ENCODE peak calls at places on chromosome 14, in nine cellular contexts. U is fibroblast of pulmonary artery; M is CD4-positive, alpha-beta T cell; S is endothelial cell; Y is mesothelial cell of epicardium; L is lung; W is cardiac fibroblast; D is GM12865; G is transverse colon. Q is an unnamed sample.

GRCh38 chr14:87522575-87522974 is 470.4 kb downstream of the GALC start:
- DNase-seq in L (no peak), D (no peak), Y (no peak), M (no peak), S (no peak), G (no peak), U (no peak), W (no peak), Q (no peak)

GRCh38 chr14:65949711-65950516 is 536.3 kb upstream of the CCDC196 start:
- DNase-seq in D (peak), S (no peak), U (peak), M (peak), Y (no peak), L (peak), G (peak), W (peak), Q (peak)

GRCh38 chr14:73763396-73763795 is 49.2 kb upstream of the PNMA1 start:
- DNase-seq in Y (no peak), D (no peak), L (no peak), M (no peak), S (no peak), W (no peak), U (no peak), G (peak), Q (no peak)

GRCh38 chr14:55858604-55859003 is 259.6 kb upstream of the PELI2 start:
- DNase-seq in S (no peak), M (no peak), D (no peak), W (no peak), L (no peak), U (no peak), Y (no peak), G (no peak), Q (no peak)

GRCh38 chr14:66910306-66910705 is 278.9 kb upstream of the GARIN2 start:
- DNase-seq in L (no peak), S (no peak), D (no peak), M (no peak), U (no peak), G (no peak), W (peak), Y (no peak), Q (peak)

GRCh38 chr14:96586921-96587822 is 85.0 kb downstream of the PAPOLA start:
- DNase-seq in G (no peak), D (no peak), W (no peak), M (no peak), S (no peak), U (no peak), Y (no peak), L (no peak), Q (no peak)

GRCh38 chr14:69268223-69268622 is 8.3 kb downstream of the GALNT16 start:
- DNase-seq in U (peak), D (no peak), G (no peak), L (no peak), S (no peak), W (peak), Y (no peak), M (no peak), Q (peak)

GRCh38 chr14:99687284-99688209 is 3.4 kb downstream of the CYP46A1 start:
- DNase-seq in M (no peak), U (no peak), Y (peak), D (peak), S (peak), W (no peak), L (no peak), G (no peak), Q (no peak)

GRCh38 chr14:59358105-59358504 is 107.1 kb downstream of the GPR135 start:
- DNase-seq in L (peak), S (no peak), D (no peak), M (no peak), Y (no peak), G (no peak), U (peak), W (peak), Q (peak)

GRCh38 chr14:96203635-96204034 is 1.0 kb upstream of the BDKRB2 start:
- DNase-seq in L (no peak), W (no peak), U (no peak), G (no peak), M (no peak), S (no peak), Y (no peak), D (no peak), Q (no peak)

GRCh38 chr14:92969470-92970232 is 46.7 kb downstream of the CHGA start:
- DNase-seq in M (no peak), Y (no peak), W (no peak), D (no peak), L (no peak), S (no peak), G (no peak), U (no peak), Q (no peak)

GRCh38 chr14:63949696-63950095 is 96.9 kb downstream of the SYNE2 start:
- DNase-seq in S (no peak), Y (no peak), L (no peak), U (peak), G (no peak), M (no peak), D (no peak), W (peak), Q (peak)

GRCh38 chr14:51439896-51440295 is 199.8 kb downstream of the TMX1 start:
- DNase-seq in D (no peak), Y (no peak), G (no peak), S (no peak), M (no peak), W (no peak), U (no peak), L (no peak), Q (no peak)

GRCh38 chr14:38837333-38838048 is 265.5 kb downstream of the SEC23A start:
- DNase-seq in Y (no peak), G (peak), S (no peak), M (no peak), L (no peak), U (no peak), D (no peak), W (no peak), Q (no peak)

GRCh38 chr14:103626150-103626850 is 2.7 kb upstream of the KLC1 start:
- DNase-seq in G (peak), L (no peak), U (no peak), Y (no peak), S (no peak), M (no peak), D (no peak), W (no peak), Q (no peak)

GRCh38 chr14:34283590-34283989 is 178.4 kb downstream of the SPTSSA start:
- DNase-seq in W (no peak), S (no peak), D (no peak), G (no peak), U (no peak), M (no peak), Y (no peak), L (no peak), Q (no peak)

GRCh38 chr14:65334765-65335411 is 77.6 kb upstream of the FUT8 start:
- DNase-seq in Y (no peak), L (no peak), W (no peak), G (peak), U (no peak), M (no peak), D (no peak), S (no peak), Q (no peak)

DNA sequence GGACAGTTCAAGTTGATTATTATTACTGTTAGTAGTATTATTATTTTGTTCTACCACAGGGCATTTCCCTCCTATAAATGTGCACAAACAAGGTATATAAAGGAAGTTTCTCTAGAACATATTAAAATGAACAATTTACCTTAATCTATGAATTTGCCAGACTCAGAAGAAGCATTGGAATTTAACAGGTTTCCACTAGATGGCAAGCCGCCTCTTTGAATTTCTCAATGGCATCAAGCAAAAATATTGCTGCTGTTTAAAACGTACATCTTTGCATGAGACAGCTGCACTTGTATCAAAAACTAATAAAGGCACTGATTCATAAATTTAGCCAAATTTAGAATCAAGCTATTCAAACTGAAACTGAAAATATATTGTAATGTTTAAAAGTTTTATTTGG is 34.6 kb upstream of the MIS18BP1 start:
- DNase-seq in M (no peak), W (no peak), Y (no peak), S (no peak), D (no peak), U (no peak), L (no peak), G (no peak), Q (no peak)
- TF ChIP-seq CTCF in M (no peak), W (no peak), Y (no peak), S (no peak), D (no peak), U (no peak), L (no peak), G (no peak), Q (no peak)

DNA sequence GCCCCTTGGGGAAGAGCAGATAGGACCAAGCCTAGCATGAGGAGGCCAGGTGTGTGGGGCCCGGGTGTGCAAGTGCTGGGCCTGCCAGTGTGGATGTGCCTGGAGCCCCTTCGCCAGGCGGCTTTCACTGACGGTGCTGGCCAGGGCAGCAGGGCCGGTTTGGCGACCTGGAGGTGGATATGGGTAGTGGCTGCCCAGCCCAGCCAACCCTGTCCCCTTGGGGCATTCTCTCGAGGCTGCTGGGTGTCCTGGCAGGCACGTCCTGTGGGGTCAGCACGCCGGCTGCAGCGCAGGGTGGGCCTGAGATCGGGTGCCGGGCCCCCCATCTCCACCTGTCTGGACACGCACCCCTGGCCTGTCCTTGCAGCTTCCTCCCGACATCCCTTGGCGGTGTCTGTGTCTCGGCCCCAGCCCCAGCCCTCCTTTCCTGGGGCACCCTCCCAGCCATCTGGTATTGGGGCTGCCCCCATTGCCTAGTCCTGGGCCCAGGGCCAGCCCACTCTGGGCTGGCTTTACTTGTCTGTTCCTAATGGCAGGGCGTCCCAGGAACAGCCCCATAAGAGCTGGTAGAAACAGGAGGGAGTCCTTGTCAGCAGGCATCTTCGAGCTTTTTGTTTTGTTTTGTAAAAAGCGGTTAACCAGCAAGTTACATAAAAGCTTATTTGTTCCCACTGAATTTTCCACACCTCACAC is 7.2 kb upstream of the CRIP2 start:
- DNase-seq in S (no peak), U (no peak), Y (no peak), L (no peak), W (no peak), G (no peak), M (no peak), D (no peak), Q (no peak)
- TF ChIP-seq CTCF in S (no peak), U (no peak), Y (no peak), L (no peak), W (no peak), G (no peak), M (no peak), D (no peak), Q (no peak)

DNA sequence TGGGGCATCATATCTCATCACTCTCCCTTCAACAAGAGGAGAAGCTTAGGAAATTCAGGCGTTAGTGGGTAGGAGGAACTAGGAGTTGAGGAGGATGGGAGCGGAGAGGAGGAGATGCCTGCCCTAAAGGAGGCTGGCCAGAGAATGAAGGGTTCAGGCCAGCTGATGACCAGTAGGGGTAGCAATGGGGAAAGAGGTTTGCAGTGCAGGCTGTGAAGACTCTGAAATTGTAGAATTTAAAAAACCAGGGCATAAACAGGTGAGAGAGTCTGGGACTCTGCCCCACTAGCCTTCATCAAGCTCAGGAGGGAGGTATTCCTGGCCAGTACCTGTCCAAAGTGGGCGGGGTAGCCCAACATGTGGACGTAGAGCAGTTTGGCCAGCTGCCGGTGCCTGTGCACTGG is 807 bp downstream of the AP1G2 start:
- DNase-seq in S (no peak), W (peak), U (peak), G (no peak), D (no peak), L (no peak), M (no peak), Y (no peak), Q (peak)
- TF ChIP-seq CTCF in S (no peak), W (peak), U (peak), G (no peak), D (no peak), L (no peak), M (no peak), Y (no peak), Q (peak)

GRCh38 chr14:25039933-25040332 is 10.0 kb downstream of the STXBP6 start:
- DNase-seq in L (no peak), Y (no peak), D (no peak), W (no peak), U (no peak), S (no peak), M (no peak), G (no peak), Q (no peak)

GRCh38 chr14:25044299-25044698 is 5.6 kb downstream of the STXBP6 start:
- DNase-seq in Y (no peak), W (no peak), M (no peak), S (no peak), U (no peak), G (no peak), D (no peak), L (no peak), Q (no peak)

GRCh38 chr14:25041898-25042297 is 8.0 kb downstream of the STXBP6 start:
- DNase-seq in L (no peak), D (no peak), S (no peak), Y (no peak), W (no peak), G (no peak), M (no peak), U (no peak), Q (no peak)

GRCh38 chr14:25041484-25041883 is 8.5 kb downstream of the STXBP6 start:
- DNase-seq in D (no peak), L (no peak), G (no peak), M (no peak), S (no peak), W (no peak), U (no peak), Y (no peak), Q (no peak)

DNA sequence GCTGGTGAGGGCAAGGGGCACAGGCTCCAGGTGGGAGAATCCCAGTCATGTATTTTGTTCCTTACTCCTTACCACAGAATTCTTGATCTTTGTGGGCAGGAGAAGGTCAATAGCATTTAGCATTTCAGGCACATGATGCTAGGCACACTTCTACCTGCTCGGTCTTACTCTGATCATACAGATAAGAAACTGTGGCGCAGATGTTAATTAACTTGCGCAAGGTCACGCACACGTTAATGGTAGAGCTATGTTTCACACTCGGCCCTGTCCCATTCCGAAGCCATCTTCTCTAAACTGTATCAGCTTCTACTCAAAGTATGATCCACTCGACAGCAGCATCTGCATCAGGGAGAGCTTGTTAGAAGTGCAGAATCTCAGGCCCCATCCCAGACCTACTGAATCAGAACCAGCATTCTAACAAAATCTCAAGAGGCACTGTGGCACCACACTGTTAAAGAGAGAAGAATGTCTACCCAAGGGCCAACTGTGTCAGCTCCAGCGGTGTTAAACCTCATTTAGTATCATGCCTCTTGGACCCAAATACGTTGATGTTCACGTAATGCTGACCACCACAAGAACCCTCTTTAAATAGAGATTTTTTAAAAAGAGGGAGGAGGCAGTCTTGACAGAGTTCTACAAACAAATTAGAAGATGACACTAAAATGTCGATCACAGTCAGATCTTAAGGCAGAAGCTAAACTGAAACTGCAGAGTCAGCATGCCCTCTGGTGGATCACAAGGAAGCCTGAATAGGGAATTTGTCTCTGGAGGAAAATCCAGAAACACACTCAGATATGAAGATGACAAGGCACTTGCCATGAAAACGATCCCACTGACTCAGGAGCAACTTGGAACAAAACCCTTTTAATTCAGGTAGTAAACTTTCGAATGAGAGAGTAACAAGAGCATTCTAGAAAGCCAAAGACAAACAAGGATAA is 7.3 kb downstream of the STXBP6 start:
- DNase-seq in G (peak), Y (no peak), M (no peak), D (no peak), U (peak), L (no peak), W (peak), S (peak), Q (peak)
- TF ChIP-seq CTCF in G (peak), Y (peak), M (no peak), D (no peak), U (peak), L (peak), W (peak), S (peak), Q (peak)

GRCh38 chr14:72024043-72024407 is 91.8 kb downstream of the RGS6 start:
- DNase-seq in Y (no peak), D (peak), W (peak), L (no peak), S (peak), G (peak), U (peak), M (no peak), Q (no peak)
- TF ChIP-seq CTCF in Y (peak), D (peak), W (peak), L (peak), S (peak), G (peak), U (peak), M (peak), Q (peak)

Q was measured in HFFc6.